ENCODE peak calls at places on chromosomes 12 and 14, in eight cellular contexts. D, L, G, S, U, V, B and N are unnamed samples.
A peak's percentile ranks its signal among the peaks of the same experiment; 100 is the strongest.

GRCh38 chr14:99229654-99230215 is 42.3 kb downstream of the BCL11B start:
- DNase-seq in D (no peak), L (no peak), G (no peak), S (peak; percentile 79), U (no peak), V (no peak), B (no peak), N (no peak)

GRCh38 chr14:56949828-56950227 is 139.5 kb upstream of the OTX2 start:
- DNase-seq in D (no peak), L (no peak), G (no peak), S (peak; percentile 72), U (no peak), V (no peak), B (no peak), N (no peak)

GRCh38 chr12:15757553-15758255 is 31.5 kb downstream of the EPS8 start:
- DNase-seq in D (no peak), L (peak; percentile 29), G (no peak), S (peak; percentile 62), U (no peak), V (no peak), B (peak; percentile 80), N (no peak)

GRCh38 chr12:107844312-107844921 is 69.9 kb downstream of the ASCL4 start:
- DNase-seq in D (no peak), L (no peak), G (no peak), S (peak; percentile 31), U (no peak), V (peak; percentile 35), B (no peak), N (peak; percentile 10)

GRCh38 chr12:99108924-99109323 is 463.8 kb downstream of the APAF1 start:
- DNase-seq in D (no peak), L (no peak), G (no peak), S (no peak), U (no peak), V (no peak), B (no peak), N (no peak)

GRCh38 chr12:105393586-105393985 is 63.1 kb downstream of the C12orf75 start:
- DNase-seq in D (no peak), L (no peak), G (no peak), S (no peak), U (no peak), V (no peak), B (no peak), N (no peak)

GRCh38 chr12:104314242-104314614 is 10.7 kb downstream of the EID3 start:
- DNase-seq in D (no peak), L (no peak), G (no peak), S (no peak), U (no peak), V (no peak), B (no peak), N (no peak)

GRCh38 chr12:91094036-91094660 is 17.1 kb downstream of the LUM start:
- DNase-seq in D (no peak), L (no peak), G (no peak), S (no peak), U (no peak), V (no peak), B (no peak), N (no peak)

GRCh38 chr14:82757775-82758174 is 1224.1 kb upstream of the SEL1L start:
- DNase-seq in D (no peak), L (no peak), G (no peak), S (no peak), U (no peak), V (no peak), B (no peak), N (peak; percentile 79)

GRCh38 chr12:110577717-110578521 is 5.2 kb downstream of the PPTC7 start:
- DNase-seq in D (no peak), L (peak; percentile 43), G (no peak), S (peak; percentile 62), U (no peak), V (no peak), B (no peak), N (no peak)

GRCh38 chr12:22712083-22712482 is 87.1 kb downstream of the ETNK1 start:
- DNase-seq in D (no peak), L (no peak), G (no peak), S (no peak), U (no peak), V (no peak), B (no peak), N (no peak)

GRCh38 chr12:22160396-22161003 is 114.5 kb downstream of the CMAS start:
- DNase-seq in D (no peak), L (no peak), G (no peak), S (no peak), U (no peak), V (no peak), B (no peak), N (no peak)

GRCh38 chr12:21416611-21417121 is 20.8 kb upstream of the PYROXD1 start:
- DNase-seq in D (no peak), L (no peak), G (no peak), S (no peak), U (no peak), V (no peak), B (peak; percentile 81), N (no peak)

GRCh38 chr14:76868453-76869170 is 42.4 kb downstream of the LRRC74A start:
- DNase-seq in D (no peak), L (no peak), G (no peak), S (no peak), U (no peak), V (no peak), B (no peak), N (no peak)

GRCh38 chr14:85556263-85556662 is 26.3 kb downstream of the FLRT2 start:
- DNase-seq in D (no peak), L (no peak), G (no peak), S (no peak), U (no peak), V (no peak), B (no peak), N (no peak)

GRCh38 chr14:90560529-90560928 is 163.7 kb downstream of the CALM1 start:
- DNase-seq in D (no peak), L (no peak), G (no peak), S (no peak), U (no peak), V (no peak), B (no peak), N (no peak)

GRCh38 chr12:104456417-104456949 is at the start of gene CHST11:
- DNase-seq in D (peak; percentile 43), L (peak; percentile 84), G (peak; percentile 46), S (peak; percentile 93), U (peak; percentile 71), V (peak; percentile 90), B (no peak), N (peak; percentile 90)

GRCh38 chr12:18888062-18888461 is 150.1 kb downstream of the CAPZA3 start:
- DNase-seq in D (no peak), L (no peak), G (no peak), S (no peak), U (no peak), V (no peak), B (no peak), N (no peak)

GRCh38 chr12:12441891-12442461 is 85.1 kb downstream of the BORCS5 start:
- DNase-seq in D (no peak), L (no peak), G (no peak), S (no peak), U (no peak), V (no peak), B (no peak), N (no peak)

GRCh38 chr14:65107200-65107599 is 4.9 kb upstream of the MAX start:
- DNase-seq in D (no peak), L (no peak), G (no peak), S (no peak), U (no peak), V (no peak), B (no peak), N (no peak)

GRCh38 chr14:77950371-77950770 is 150.5 kb downstream of the ADCK1 start:
- DNase-seq in D (no peak), L (no peak), G (no peak), S (no peak), U (no peak), V (no peak), B (no peak), N (no peak)

GRCh38 chr14:76314521-76314951 is 61.4 kb upstream of the ESRRB start:
- DNase-seq in D (no peak), L (no peak), G (no peak), S (no peak), U (no peak), V (no peak), B (no peak), N (no peak)

GRCh38 chr14:68638056-68638816 is 154.6 kb downstream of the ZFP36L1 start:
- DNase-seq in D (no peak), L (no peak), G (no peak), S (no peak), U (no peak), V (no peak), B (no peak), N (no peak)

GRCh38 chr14:68076451-68076850 is 256.9 kb downstream of the RAD51B start:
- DNase-seq in D (no peak), L (no peak), G (no peak), S (no peak), U (no peak), V (no peak), B (peak; percentile 27), N (no peak)

GRCh38 chr12:6382371-6382770 is 1.6 kb upstream of the LTBR start:
- DNase-seq in D (no peak), L (no peak), G (no peak), S (no peak), U (no peak), V (no peak), B (no peak), N (no peak)

GRCh38 chr12:54197037-54197909 is 8.5 kb upstream of the SMUG1 start:
- DNase-seq in D (no peak), L (no peak), G (no peak), S (peak; percentile 44), U (no peak), V (peak; percentile 36), B (no peak), N (no peak)